ENCODE peak calls at places on chromosome 1, in eight cellular contexts. L is lung; W is mucosa of descending colon; O is effector CD4-positive, alpha-beta T cell; P is activated naive CD8-positive, alpha-beta T cell treated with anti-CD3 and anti-CD28 coated beads, Interleukin-2, amount 10 ng/mL, durations not matched to agents 7 days and 5 days; I is H54; M is NCI-H1436; H is thoracic aorta. D is an unnamed sample.

GRCh38 chr1:54488065-54488750 is 59.8 kb upstream of the ACOT11 start:
- DNase-seq in L (peak), W (peak), O (peak), P (peak), I (peak), M (peak), H (peak), D (peak)

GRCh38 chr1:228071839-228072657 is 10.5 kb upstream of the ARF1 start:
- DNase-seq in L (no peak), W (no peak), O (no peak), P (no peak), I (no peak), M (no peak), H (no peak), D (no peak)

GRCh38 chr1:22625262-22625925 is 11.0 kb upstream of the C1QA start:
- DNase-seq in L (no peak), W (no peak), O (no peak), P (no peak), I (no peak), M (no peak), H (no peak), D (peak)

GRCh38 chr1:219422811-219423598 is 189.9 kb downstream of the ZC3H11B start:
- DNase-seq in L (no peak), W (no peak), O (no peak), P (no peak), I (no peak), M (no peak), H (no peak), D (no peak)

GRCh38 chr1:6392081-6392879 is 1.3 kb downstream of the ACOT7 start:
- DNase-seq in L (no peak), W (peak), O (no peak), P (no peak), I (no peak), M (no peak), H (no peak), D (peak)

GRCh38 chr1:54979327-54979891 is 1.0 kb upstream of the TMEM61 start:
- DNase-seq in L (no peak), W (no peak), O (no peak), P (no peak), I (peak), M (no peak), H (no peak), D (peak)

GRCh38 chr1:29711582-29712274 is 475.4 kb downstream of the PTPRU start:
- DNase-seq in L (no peak), W (no peak), O (no peak), P (no peak), I (peak), M (no peak), H (no peak), D (no peak)

GRCh38 chr1:198203434-198203833 is 46.6 kb downstream of the NEK7 start:
- DNase-seq in L (no peak), W (no peak), O (no peak), P (no peak), I (no peak), M (no peak), H (no peak), D (no peak)

GRCh38 chr1:55007626-55008025 is 8.9 kb downstream of the BSND start:
- DNase-seq in L (no peak), W (no peak), O (no peak), P (no peak), I (peak), M (no peak), H (no peak), D (no peak)

GRCh38 chr1:234925440-234926251 is 203.0 kb downstream of the TOMM20 start:
- DNase-seq in L (no peak), W (no peak), O (no peak), P (no peak), I (peak), M (no peak), H (no peak), D (peak)

GRCh38 chr1:90400121-90400520 is 317.0 kb downstream of the BARHL2 start:
- DNase-seq in L (no peak), W (no peak), O (no peak), P (no peak), I (no peak), M (no peak), H (no peak), D (no peak)

D was measured in islet precursor cell.